ENCODE peak calls at places on chromosomes 6 and 20, in five cellular contexts. R is heart right ventricle; E is GM23248; K is adipocyte; L is CD8-positive, alpha-beta memory T cell. O is an unnamed sample.

GRCh38 chr6:157089258-157089657 is 234.1 kb downstream of the TMEM242 start:
- DNase-seq in R (no peak), E (peak; percentile 68), K (peak; percentile 15), L (no peak), O (peak; percentile 52)

GRCh38 chr6:137968901-137969300 is 101.8 kb downstream of the TNFAIP3 start:
- DNase-seq in R (no peak), E (peak; percentile 7), K (peak; percentile 26), L (no peak), O (peak; percentile 19)

GRCh38 chr6:20642441-20642840 is 108.2 kb downstream of the CDKAL1 start:
- DNase-seq in R (no peak), E (no peak), K (no peak), L (no peak), O (no peak)

GRCh38 chr6:153980176-153980575 is 58.9 kb upstream of the OPRM1 start:
- DNase-seq in R (no peak), E (peak; percentile 2), K (no peak), L (no peak), O (no peak)

GRCh38 chr6:45491048-45491447 is 113.3 kb upstream of the SUPT3H start:
- DNase-seq in R (no peak), E (no peak), K (no peak), L (no peak), O (peak; percentile 43)

GRCh38 chr20:63765918-63766317 is 26.3 kb downstream of the SLC2A4RG start:
- DNase-seq in R (no peak), E (no peak), K (no peak), L (no peak), O (no peak)

GRCh38 chr6:1013656-1014430 is 298.1 kb upstream of the FOXQ1 start:
- DNase-seq in R (no peak), E (no peak), K (no peak), L (no peak), O (peak; percentile 9)

GRCh38 chr6:138719744-138720143 is 53.8 kb upstream of the CCDC28A start:
- DNase-seq in R (no peak), E (no peak), K (no peak), L (no peak), O (no peak)

GRCh38 chr20:6575912-6576391 is 191.5 kb upstream of the BMP2 start:
- DNase-seq in R (no peak), E (no peak), K (peak; percentile 47), L (no peak), O (peak; percentile 80)

GRCh38 chr6:54980511-54981275 is 134.1 kb downstream of the FAM83B start:
- DNase-seq in R (no peak), E (peak; percentile 53), K (peak; percentile 62), L (no peak), O (peak; percentile 83)

GRCh38 chr6:28383235-28384142 is 16.1 kb downstream of the ZSCAN12 start:
- DNase-seq in R (peak; percentile 88), E (peak; percentile 83), K (peak; percentile 82), L (no peak), O (peak; percentile 95)

GRCh38 chr6:158571826-158572652 is 12.1 kb downstream of the TMEM181 start:
- DNase-seq in R (no peak), E (no peak), K (no peak), L (no peak), O (no peak)

GRCh38 chr6:149967591-149967990 is 3.8 kb downstream of the ULBP1 start:
- DNase-seq in R (no peak), E (no peak), K (no peak), L (no peak), O (no peak)

GRCh38 chr6:19538086-19538485 is 299.1 kb upstream of the ID4 start:
- DNase-seq in R (no peak), E (no peak), K (no peak), L (no peak), O (no peak)

GRCh38 chr6:159390384-159390783 is 221.2 kb downstream of the FNDC1 start:
- DNase-seq in R (no peak), E (peak; percentile 7), K (no peak), L (no peak), O (peak; percentile 59)

GRCh38 chr6:5318617-5319016 is 57.3 kb downstream of the FARS2 start:
- DNase-seq in R (no peak), E (no peak), K (no peak), L (no peak), O (no peak)

GRCh38 chr6:139439278-139439813 is 64.9 kb upstream of the CITED2 start:
- DNase-seq in R (no peak), E (peak; percentile 44), K (no peak), L (no peak), O (no peak)

GRCh38 chr6:63881791-63882190 is 246.2 kb downstream of the PHF3 start:
- DNase-seq in R (no peak), E (no peak), K (no peak), L (no peak), O (no peak)

GRCh38 chr6:97689078-97689754 is 406.2 kb upstream of the MMS22L start:
- DNase-seq in R (no peak), E (no peak), K (no peak), L (no peak), O (no peak)

GRCh38 chr20:11311659-11312058 is 606.0 kb upstream of the BTBD3 start:
- DNase-seq in R (no peak), E (no peak), K (no peak), L (no peak), O (no peak)

GRCh38 chr6:157148391-157149323 is 174.7 kb downstream of the TMEM242 start:
- DNase-seq in R (peak; percentile 82), E (peak; percentile 96), K (peak; percentile 89), L (no peak), O (peak; percentile 97)

GRCh38 chr6:36491378-36491965 is 48.7 kb downstream of the KCTD20 start:
- DNase-seq in R (no peak), E (peak; percentile 38), K (peak; percentile 3), L (no peak), O (peak; percentile 37)

GRCh38 chr20:50624351-50625016 is 66.9 kb downstream of the RIPOR3 start:
- DNase-seq in R (no peak), E (no peak), K (no peak), L (no peak), O (no peak)

GRCh38 chr6:156185113-156185512 is 592.1 kb upstream of the ARID1B start:
- DNase-seq in R (no peak), E (no peak), K (no peak), L (no peak), O (no peak)

GRCh38 chr6:10505529-10505928 is 15.6 kb upstream of the GCNT2 start:
- DNase-seq in R (no peak), E (no peak), K (no peak), L (no peak), O (no peak)

GRCh38 chr6:84579404-84579803 is 185.0 kb downstream of the TBX18 start:
- DNase-seq in R (no peak), E (no peak), K (no peak), L (no peak), O (no peak)

GRCh38 chr6:30814137-30815084 is 69.9 kb upstream of the DDR1 start:
- DNase-seq in R (no peak), E (peak; percentile 83), K (peak; percentile 67), L (no peak), O (peak; percentile 68)

GRCh38 chr6:165889636-165890403 is 226.8 kb upstream of the PDE10A start:
- DNase-seq in R (peak; percentile 25), E (peak; percentile 74), K (no peak), L (no peak), O (peak; percentile 21)

GRCh38 chr6:41466437-41466990 is 79.7 kb upstream of the FOXP4 start:
- DNase-seq in R (no peak), E (peak; percentile 31), K (peak; percentile 35), L (no peak), O (no peak)

GRCh38 chr6:27605401-27606342 is 132.8 kb upstream of the ZNF184 start:
- DNase-seq in R (no peak), E (peak; percentile 84), K (peak; percentile 67), L (no peak), O (peak; percentile 73)

GRCh38 chr6:90249458-90249857 is 47.2 kb downstream of the BACH2 start:
- DNase-seq in R (no peak), E (no peak), K (no peak), L (no peak), O (no peak)

GRCh38 chr20:19275630-19276071 is 63.2 kb downstream of the SLC24A3 start:
- DNase-seq in R (peak; percentile 88), E (peak; percentile 13), K (peak; percentile 80), L (no peak), O (no peak)

DNA sequence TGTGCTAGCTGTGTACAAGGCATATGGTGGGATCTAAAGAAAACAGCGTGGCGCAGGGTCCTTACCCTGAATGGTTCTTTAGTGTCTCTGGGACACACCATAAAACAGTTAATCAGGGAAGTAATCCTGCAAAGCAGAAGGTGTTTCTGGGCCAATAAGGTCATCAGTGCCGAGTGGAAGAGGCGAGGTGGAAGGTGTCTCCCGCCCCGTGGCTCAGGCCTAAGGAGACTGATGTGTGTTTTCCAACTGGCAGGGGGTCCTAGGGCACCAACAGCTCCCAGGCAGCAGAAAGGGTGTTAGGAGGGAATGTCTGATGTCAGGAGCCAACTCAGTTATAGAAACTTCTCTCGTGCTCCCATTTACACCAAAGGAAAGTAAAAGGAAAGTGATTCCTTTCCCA is 91.8 kb downstream of the TCP11 start:
- DNase-seq in R (no peak), E (no peak), K (no peak), L (no peak), O (no peak)
- H3K4me3 ChIP-seq in R (no peak overlapping the region), E (no peak overlapping the region), K (no peak overlapping the region), L (no peak overlapping the region), O (no peak overlapping the region)

DNA sequence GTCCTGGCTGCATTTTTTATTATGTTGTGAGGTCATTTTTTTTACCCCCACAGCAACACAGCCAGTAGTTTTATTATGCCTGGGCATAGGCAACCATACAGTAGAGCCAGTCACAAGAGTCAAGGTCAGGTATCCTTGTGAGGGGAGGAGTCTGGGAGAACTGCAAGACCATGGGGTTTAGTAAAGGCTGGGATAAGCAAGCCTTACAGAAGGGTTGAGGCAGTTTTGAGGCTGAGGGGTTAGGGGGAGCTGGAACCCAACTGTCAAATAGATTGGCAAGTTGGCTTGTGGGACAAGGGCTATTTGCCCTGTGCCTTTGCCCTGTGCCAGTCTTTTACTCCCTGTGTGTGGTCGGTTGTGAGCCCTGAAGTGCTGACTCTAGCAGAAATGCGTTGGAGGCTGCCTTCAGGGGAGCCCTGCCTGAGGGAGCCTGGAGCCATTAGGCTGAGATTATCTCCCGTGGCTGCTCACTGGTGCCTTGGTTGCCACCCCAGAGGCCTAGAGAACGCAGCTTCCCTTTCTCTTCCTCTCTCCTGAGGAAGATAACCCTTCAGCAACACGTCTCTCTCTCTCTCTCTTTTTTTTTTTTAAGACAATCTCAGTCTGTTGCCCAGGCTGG is 31.1 kb downstream of the RALY start:
- DNase-seq in R (no peak), E (no peak), K (no peak), L (no peak), O (no peak)
- H3K4me1 ChIP-seq in R (peaks cover 62% of the 10 kb centered on the region), E (peaks cover 8% of the 10 kb centered on the region), K (peaks cover 16% of the 10 kb centered on the region), L (peaks cover 71% of the 10 kb centered on the region), O (no peaks in the 10 kb centered on the region)

GRCh38 chr20:38806855-38807655 is 1.6 kb downstream of the PPP1R16B start:
- DNase-seq in R (no peak), E (no peak), K (no peak), L (peak; percentile 32), O (no peak)

GRCh38 chr20:38804243-38804642 is 1.3 kb upstream of the PPP1R16B start:
- DNase-seq in R (no peak), E (no peak), K (no peak), L (no peak), O (no peak)

GRCh38 chr20:38805502-38805957 is at the start of gene PPP1R16B:
- DNase-seq in R (peak; percentile 62), E (peak; percentile 32), K (peak; percentile 48), L (peak; percentile 77), O (no peak)

GRCh38 chr20:38805958-38806854 is 709 bp downstream of the PPP1R16B start:
- DNase-seq in R (no peak), E (peak; percentile 21), K (peak; percentile 12), L (peak; percentile 24), O (no peak)

GRCh38 chr20:38804682-38805501 is 605 bp upstream of the PPP1R16B start:
- DNase-seq in R (no peak), E (no peak), K (no peak), L (peak; percentile 72), O (no peak)
- H3K4me3 ChIP-seq in R (peak overlapping the region; percentile 75), E (peak overlapping the region; percentile 66), K (peak overlapping the region; percentile 58), L (peak overlapping the region; percentile 82), O (no peak overlapping the region)

GRCh38 chr6:132494954-132495353 is 18.0 kb downstream of the STX7 start:
- DNase-seq in R (no peak), E (no peak), K (no peak), L (no peak), O (no peak)
- H3K4me1 ChIP-seq in R (peaks cover 48% of the 10 kb centered on the region), E (peaks cover 28% of the 10 kb centered on the region), K (peaks cover 29% of the 10 kb centered on the region), L (peaks cover 9% of the 10 kb centered on the region), O (peaks cover under 1% of the 10 kb centered on the region)

O was measured in fibroblast of lung.